ENCODE peak calls at places on chromosomes 7 and 10, in nine cellular contexts. One of them, this sample, is unnamed.

GRCh38 chr10:67127441-67127840 is 201.6 kb downstream of the LRRTM3 start:
- DNase-seq in NCI-H1092: no peak
- DNase-seq in GM06990: no peak
- DNase-seq in RWPE2: no peak
- DNase-seq in ascending aorta: no peak
- DNase-seq in NCI-H774: no peak
- DNase-seq in psoas muscle: no peak
- DNase-seq in posterior cingulate gyrus: no peak
- DNase-seq in frontal cortex: no peak
- DNase-seq in this sample: no peak

GRCh38 chr7:126589068-126589684 is 663.6 kb downstream of the GRM8 start:
- DNase-seq in frontal cortex: no peak
- DNase-seq in NCI-H774: no peak
- DNase-seq in posterior cingulate gyrus: no peak
- DNase-seq in psoas muscle: no peak
- DNase-seq in ascending aorta: no peak
- DNase-seq in NCI-H1092: no peak
- DNase-seq in GM06990: no peak
- DNase-seq in RWPE2: peak
- DNase-seq in this sample: no peak

GRCh38 chr10:120570418-120570817 is 113.4 kb downstream of the PLPP4 start:
- DNase-seq in posterior cingulate gyrus: no peak
- DNase-seq in RWPE2: no peak
- DNase-seq in GM06990: no peak
- DNase-seq in frontal cortex: no peak
- DNase-seq in psoas muscle: no peak
- DNase-seq in NCI-H774: no peak
- DNase-seq in ascending aorta: no peak
- DNase-seq in NCI-H1092: no peak
- DNase-seq in this sample: no peak

GRCh38 chr10:79487296-79488194 is 24.8 kb upstream of the EIF5AL1 start:
- DNase-seq in psoas muscle: peak
- DNase-seq in RWPE2: no peak
- DNase-seq in GM06990: no peak
- DNase-seq in NCI-H1092: peak
- DNase-seq in ascending aorta: no peak
- DNase-seq in frontal cortex: peak
- DNase-seq in NCI-H774: no peak
- DNase-seq in posterior cingulate gyrus: peak
- DNase-seq in this sample: no peak

GRCh38 chr10:89785095-89785494 is 83.7 kb downstream of the KIF20B start:
- DNase-seq in ascending aorta: no peak
- DNase-seq in posterior cingulate gyrus: no peak
- DNase-seq in frontal cortex: no peak
- DNase-seq in NCI-H774: no peak
- DNase-seq in psoas muscle: no peak
- DNase-seq in RWPE2: no peak
- DNase-seq in GM06990: no peak
- DNase-seq in NCI-H1092: no peak
- DNase-seq in this sample: no peak

GRCh38 chr7:50665403-50666123 is 100.4 kb upstream of the DDC start:
- DNase-seq in RWPE2: no peak
- DNase-seq in psoas muscle: peak
- DNase-seq in NCI-H1092: no peak
- DNase-seq in GM06990: no peak
- DNase-seq in frontal cortex: no peak
- DNase-seq in ascending aorta: no peak
- DNase-seq in NCI-H774: no peak
- DNase-seq in posterior cingulate gyrus: no peak
- DNase-seq in this sample: no peak

GRCh38 chr10:59177031-59177861 is 803 bp downstream of the PHYHIPL start:
- DNase-seq in NCI-H1092: peak
- DNase-seq in NCI-H774: peak
- DNase-seq in ascending aorta: no peak
- DNase-seq in psoas muscle: peak
- DNase-seq in frontal cortex: peak
- DNase-seq in RWPE2: peak
- DNase-seq in posterior cingulate gyrus: peak
- DNase-seq in GM06990: peak
- DNase-seq in this sample: no peak

GRCh38 chr7:130224210-130224609 is 16.6 kb downstream of the SSMEM1 start:
- DNase-seq in frontal cortex: no peak
- DNase-seq in NCI-H1092: no peak
- DNase-seq in psoas muscle: no peak
- DNase-seq in RWPE2: no peak
- DNase-seq in NCI-H774: no peak
- DNase-seq in posterior cingulate gyrus: no peak
- DNase-seq in GM06990: no peak
- DNase-seq in ascending aorta: no peak
- DNase-seq in this sample: no peak

GRCh38 chr10:58435297-58435696 is 50.1 kb downstream of the TFAM start:
- DNase-seq in ascending aorta: peak
- DNase-seq in frontal cortex: no peak
- DNase-seq in NCI-H1092: no peak
- DNase-seq in posterior cingulate gyrus: no peak
- DNase-seq in RWPE2: peak
- DNase-seq in NCI-H774: no peak
- DNase-seq in GM06990: no peak
- DNase-seq in psoas muscle: peak
- DNase-seq in this sample: peak

GRCh38 chr10:118971876-118972275 is 57.6 kb upstream of the NANOS1 start:
- DNase-seq in GM06990: no peak
- DNase-seq in psoas muscle: no peak
- DNase-seq in NCI-H774: no peak
- DNase-seq in NCI-H1092: no peak
- DNase-seq in ascending aorta: no peak
- DNase-seq in frontal cortex: no peak
- DNase-seq in posterior cingulate gyrus: no peak
- DNase-seq in RWPE2: no peak
- DNase-seq in this sample: no peak

GRCh38 chr10:86708783-86709778 is 40.8 kb downstream of the LDB3 start:
- DNase-seq in ascending aorta: no peak
- DNase-seq in NCI-H1092: no peak
- DNase-seq in posterior cingulate gyrus: no peak
- DNase-seq in psoas muscle: no peak
- DNase-seq in GM06990: no peak
- DNase-seq in frontal cortex: no peak
- DNase-seq in NCI-H774: no peak
- DNase-seq in RWPE2: peak
- DNase-seq in this sample: no peak

GRCh38 chr10:80136134-80136571 is 3.6 kb downstream of the PLAC9 start:
- DNase-seq in RWPE2: no peak
- DNase-seq in psoas muscle: peak
- DNase-seq in NCI-H1092: no peak
- DNase-seq in NCI-H774: no peak
- DNase-seq in frontal cortex: no peak
- DNase-seq in ascending aorta: peak
- DNase-seq in GM06990: no peak
- DNase-seq in posterior cingulate gyrus: no peak
- DNase-seq in this sample: peak

GRCh38 chr10:43843331-43844101 is 194.8 kb upstream of the ZNF32 start:
- DNase-seq in ascending aorta: no peak
- DNase-seq in NCI-H774: no peak
- DNase-seq in NCI-H1092: no peak
- DNase-seq in GM06990: no peak
- DNase-seq in posterior cingulate gyrus: no peak
- DNase-seq in psoas muscle: peak
- DNase-seq in frontal cortex: no peak
- DNase-seq in RWPE2: no peak
- DNase-seq in this sample: no peak

GRCh38 chr10:79285315-79286185 is 61.7 kb upstream of the PPIF start:
- DNase-seq in psoas muscle: no peak
- DNase-seq in posterior cingulate gyrus: no peak
- DNase-seq in NCI-H774: no peak
- DNase-seq in frontal cortex: no peak
- DNase-seq in ascending aorta: no peak
- DNase-seq in NCI-H1092: no peak
- DNase-seq in RWPE2: no peak
- DNase-seq in GM06990: peak
- DNase-seq in this sample: no peak

GRCh38 chr7:30708983-30709382 is 26.7 kb upstream of the CRHR2 start:
- DNase-seq in GM06990: no peak
- DNase-seq in RWPE2: no peak
- DNase-seq in psoas muscle: peak
- DNase-seq in posterior cingulate gyrus: no peak
- DNase-seq in NCI-H774: no peak
- DNase-seq in NCI-H1092: no peak
- DNase-seq in frontal cortex: no peak
- DNase-seq in ascending aorta: no peak
- DNase-seq in this sample: no peak

GRCh38 chr10:116470768-116471415 is 43.2 kb downstream of the PNLIPRP3 start:
- DNase-seq in psoas muscle: no peak
- DNase-seq in posterior cingulate gyrus: no peak
- DNase-seq in NCI-H774: no peak
- DNase-seq in frontal cortex: no peak
- DNase-seq in RWPE2: no peak
- DNase-seq in NCI-H1092: no peak
- DNase-seq in GM06990: no peak
- DNase-seq in ascending aorta: no peak
- DNase-seq in this sample: no peak

GRCh38 chr10:72263613-72264241 is 10.0 kb upstream of the DDIT4 start:
- DNase-seq in psoas muscle: no peak
- DNase-seq in GM06990: no peak
- DNase-seq in NCI-H774: peak
- DNase-seq in ascending aorta: no peak
- DNase-seq in NCI-H1092: peak
- DNase-seq in frontal cortex: no peak
- DNase-seq in RWPE2: peak
- DNase-seq in posterior cingulate gyrus: no peak
- DNase-seq in this sample: no peak

GRCh38 chr7:1361756-1362125 is 97.5 kb downstream of the MICALL2 start:
- DNase-seq in psoas muscle: no peak
- DNase-seq in NCI-H774: no peak
- DNase-seq in NCI-H1092: no peak
- DNase-seq in GM06990: no peak
- DNase-seq in RWPE2: peak
- DNase-seq in ascending aorta: no peak
- DNase-seq in frontal cortex: no peak
- DNase-seq in posterior cingulate gyrus: no peak
- DNase-seq in this sample: no peak

GRCh38 chr7:82605247-82605864 is 161.8 kb upstream of the CACNA2D1 start:
- DNase-seq in psoas muscle: no peak
- DNase-seq in ascending aorta: no peak
- DNase-seq in NCI-H774: peak
- DNase-seq in frontal cortex: no peak
- DNase-seq in NCI-H1092: peak
- DNase-seq in GM06990: no peak
- DNase-seq in posterior cingulate gyrus: peak
- DNase-seq in RWPE2: no peak
- DNase-seq in this sample: no peak

GRCh38 chr10:71821909-71822763 is 28.9 kb downstream of the PSAP start:
- DNase-seq in RWPE2: no peak
- DNase-seq in NCI-H1092: no peak
- DNase-seq in ascending aorta: no peak
- DNase-seq in GM06990: no peak
- DNase-seq in posterior cingulate gyrus: no peak
- DNase-seq in psoas muscle: no peak
- DNase-seq in frontal cortex: no peak
- DNase-seq in NCI-H774: no peak
- DNase-seq in this sample: no peak

GRCh38 chr10:127033569-127034175 is 128.4 kb downstream of the DOCK1 start:
- DNase-seq in NCI-H774: no peak
- DNase-seq in GM06990: no peak
- DNase-seq in psoas muscle: no peak
- DNase-seq in NCI-H1092: no peak
- DNase-seq in posterior cingulate gyrus: no peak
- DNase-seq in RWPE2: no peak
- DNase-seq in ascending aorta: no peak
- DNase-seq in frontal cortex: no peak
- DNase-seq in this sample: no peak

GRCh38 chr10:114023198-114023597 is 20.5 kb upstream of the ADRB1 start:
- DNase-seq in RWPE2: no peak
- DNase-seq in ascending aorta: no peak
- DNase-seq in psoas muscle: no peak
- DNase-seq in GM06990: no peak
- DNase-seq in frontal cortex: no peak
- DNase-seq in NCI-H1092: no peak
- DNase-seq in NCI-H774: no peak
- DNase-seq in posterior cingulate gyrus: no peak
- DNase-seq in this sample: no peak

GRCh38 chr10:131775444-131775832 is 125.4 kb upstream of the PPP2R2D start:
- DNase-seq in ascending aorta: no peak
- DNase-seq in psoas muscle: no peak
- DNase-seq in GM06990: no peak
- DNase-seq in NCI-H1092: no peak
- DNase-seq in frontal cortex: no peak
- DNase-seq in NCI-H774: no peak
- DNase-seq in RWPE2: peak
- DNase-seq in posterior cingulate gyrus: no peak
- DNase-seq in this sample: no peak

GRCh38 chr10:27744478-27745379 is 890 bp downstream of the MKX start:
- DNase-seq in NCI-H1092: no peak
- DNase-seq in NCI-H774: no peak
- DNase-seq in RWPE2: peak
- DNase-seq in frontal cortex: peak
- DNase-seq in psoas muscle: peak
- DNase-seq in posterior cingulate gyrus: peak
- DNase-seq in GM06990: peak
- DNase-seq in ascending aorta: no peak
- DNase-seq in this sample: no peak

GRCh38 chr7:112357136-112357535 is 93.1 kb upstream of the IFRD1 start:
- DNase-seq in posterior cingulate gyrus: no peak
- DNase-seq in RWPE2: no peak
- DNase-seq in NCI-H1092: no peak
- DNase-seq in frontal cortex: no peak
- DNase-seq in psoas muscle: no peak
- DNase-seq in ascending aorta: no peak
- DNase-seq in GM06990: no peak
- DNase-seq in NCI-H774: no peak
- DNase-seq in this sample: no peak

GRCh38 chr7:130793855-130794618 is 60.0 kb upstream of the KLF14 start:
- DNase-seq in psoas muscle: no peak
- DNase-seq in posterior cingulate gyrus: peak
- DNase-seq in NCI-H774: no peak
- DNase-seq in RWPE2: no peak
- DNase-seq in ascending aorta: no peak
- DNase-seq in frontal cortex: no peak
- DNase-seq in NCI-H1092: no peak
- DNase-seq in GM06990: no peak
- DNase-seq in this sample: no peak

GRCh38 chr7:99437946-99438572 is 539 bp downstream of the PTCD1 start:
- DNase-seq in posterior cingulate gyrus: no peak
- DNase-seq in GM06990: no peak
- DNase-seq in frontal cortex: no peak
- DNase-seq in RWPE2: no peak
- DNase-seq in psoas muscle: no peak
- DNase-seq in NCI-H1092: no peak
- DNase-seq in ascending aorta: no peak
- DNase-seq in NCI-H774: no peak
- DNase-seq in this sample: no peak

GRCh38 chr7:10855583-10855982 is 118.1 kb upstream of the PHF14 start:
- DNase-seq in posterior cingulate gyrus: no peak
- DNase-seq in GM06990: no peak
- DNase-seq in ascending aorta: no peak
- DNase-seq in psoas muscle: no peak
- DNase-seq in RWPE2: no peak
- DNase-seq in NCI-H1092: no peak
- DNase-seq in NCI-H774: no peak
- DNase-seq in frontal cortex: no peak
- DNase-seq in this sample: no peak

GRCh38 chr7:141480953-141481352 is 70.3 kb upstream of the AGK start:
- DNase-seq in GM06990: no peak
- DNase-seq in frontal cortex: no peak
- DNase-seq in RWPE2: no peak
- DNase-seq in NCI-H1092: no peak
- DNase-seq in NCI-H774: no peak
- DNase-seq in psoas muscle: no peak
- DNase-seq in ascending aorta: no peak
- DNase-seq in posterior cingulate gyrus: no peak
- DNase-seq in this sample: no peak

GRCh38 chr7:92955081-92955480 is 118.7 kb upstream of the CDK6 start:
- DNase-seq in NCI-H1092: no peak
- DNase-seq in NCI-H774: no peak
- DNase-seq in ascending aorta: no peak
- DNase-seq in RWPE2: no peak
- DNase-seq in GM06990: peak
- DNase-seq in psoas muscle: no peak
- DNase-seq in frontal cortex: no peak
- DNase-seq in posterior cingulate gyrus: no peak
- DNase-seq in this sample: no peak

GRCh38 chr10:70985824-70986336 is 97.5 kb upstream of the PCBD1 start:
- DNase-seq in NCI-H774: no peak
- DNase-seq in RWPE2: no peak
- DNase-seq in NCI-H1092: no peak
- DNase-seq in psoas muscle: no peak
- DNase-seq in frontal cortex: no peak
- DNase-seq in posterior cingulate gyrus: no peak
- DNase-seq in GM06990: no peak
- DNase-seq in ascending aorta: no peak
- DNase-seq in this sample: no peak

This sample was measured in thoracic aorta.